ENCODE peak calls at places on chromosomes 6 and 20, in four cellular contexts. P, V, Q and T are unnamed samples.

GRCh38 chr6:136067731-136068341 is 182.3 kb downstream of the MTFR2 start:
- DNase-seq in V (peak), Q (no peak), P (peak), T (peak)

GRCh38 chr20:33793011-33793931 is 17.9 kb upstream of the CHMP4B start:
- DNase-seq in Q (peak), V (no peak), P (no peak), T (peak)

GRCh38 chr20:5621305-5621704 is 128.9 kb upstream of the SHLD1 start:
- DNase-seq in Q (peak), V (no peak), P (peak), T (peak)

GRCh38 chr6:6972456-6972855 is 135.3 kb upstream of the RREB1 start:
- DNase-seq in P (no peak), Q (no peak), V (no peak), T (peak)

GRCh38 chr6:146788115-146788514 is 189.3 kb downstream of the ADGB start:
- DNase-seq in Q (no peak), V (no peak), P (no peak), T (no peak)

GRCh38 chr20:62258499-62259293 is 20.4 kb downstream of the OSBPL2 start:
- DNase-seq in P (no peak), V (no peak), Q (no peak), T (peak)

GRCh38 chr6:3402310-3403243 is 54.3 kb downstream of the SLC22A23 start:
- DNase-seq in P (no peak), V (no peak), Q (no peak), T (no peak)

GRCh38 chr6:6008648-6009421 is 2.1 kb upstream of the NRN1 start:
- DNase-seq in P (no peak), Q (peak), V (peak), T (no peak)

GRCh38 chr20:57459897-57460663 is 64.9 kb downstream of the CTCFL start:
- DNase-seq in V (no peak), Q (no peak), P (no peak), T (no peak)

GRCh38 chr6:127893541-127893940 is 7.3 kb downstream of the THEMIS start:
- DNase-seq in V (no peak), Q (no peak), P (no peak), T (no peak)

GRCh38 chr6:2884817-2885216 is 18.3 kb downstream of the SERPINB9 start:
- DNase-seq in P (no peak), V (no peak), Q (no peak), T (no peak)

GRCh38 chr20:10637563-10637962 is 36.2 kb downstream of the JAG1 start:
- DNase-seq in P (no peak), Q (no peak), V (no peak), T (no peak)

GRCh38 chr20:48738399-48739304 is 89.1 kb downstream of the PREX1 start:
- DNase-seq in Q (no peak), P (no peak), V (no peak), T (no peak)

GRCh38 chr6:161169060-161169459 is 104.8 kb downstream of the AGPAT4 start:
- DNase-seq in V (no peak), P (no peak), Q (no peak), T (no peak)

GRCh38 chr6:42140051-42140450 is 2.4 kb downstream of the C6orf132 start:
- DNase-seq in Q (no peak), V (no peak), P (no peak), T (no peak)

GRCh38 chr6:144718431-144718830 is 433.3 kb downstream of the UTRN start:
- DNase-seq in V (no peak), P (no peak), Q (no peak), T (no peak)

GRCh38 chr20:37363221-37364012 is 17.5 kb downstream of the SRC start:
- DNase-seq in P (no peak), V (no peak), Q (no peak), T (no peak)

GRCh38 chr6:73451166-73452106 is 661 bp downstream of the CGAS start:
- DNase-seq in V (no peak), P (no peak), Q (peak), T (peak)

GRCh38 chr6:105258816-105259215 is 79.0 kb upstream of the POPDC3 start:
- DNase-seq in Q (no peak), V (no peak), P (peak), T (peak)

GRCh38 chr6:37177083-37177949 is 7.4 kb downstream of the PIM1 start:
- DNase-seq in P (no peak), Q (no peak), V (no peak), T (no peak)

GRCh38 chr6:15897063-15897934 is 231.6 kb upstream of the MYLIP start:
- DNase-seq in P (peak), V (no peak), Q (no peak), T (peak)

GRCh38 chr6:66599541-66599940 is 892.5 kb upstream of the EYS start:
- DNase-seq in V (no peak), P (no peak), Q (no peak), T (no peak)

GRCh38 chr6:34025851-34026250 is 120.0 kb downstream of the GRM4 start:
- DNase-seq in Q (no peak), P (no peak), V (no peak), T (no peak)

GRCh38 chr6:36906539-36906938 is 20.8 kb downstream of the C6orf89 start:
- DNase-seq in V (no peak), Q (peak), P (no peak), T (peak)

GRCh38 chr6:157944983-157945931 is 36.4 kb upstream of the SYNJ2 start:
- DNase-seq in Q (no peak), P (no peak), V (no peak), T (no peak)

GRCh38 chr6:158170656-158171081 is 2.5 kb downstream of the GTF2H5 start:
- DNase-seq in V (no peak), P (peak), Q (no peak), T (peak)

GRCh38 chr6:81769834-81770233 is 17.4 kb upstream of the TENT5A start:
- DNase-seq in Q (no peak), P (no peak), V (no peak), T (no peak)

DNA sequence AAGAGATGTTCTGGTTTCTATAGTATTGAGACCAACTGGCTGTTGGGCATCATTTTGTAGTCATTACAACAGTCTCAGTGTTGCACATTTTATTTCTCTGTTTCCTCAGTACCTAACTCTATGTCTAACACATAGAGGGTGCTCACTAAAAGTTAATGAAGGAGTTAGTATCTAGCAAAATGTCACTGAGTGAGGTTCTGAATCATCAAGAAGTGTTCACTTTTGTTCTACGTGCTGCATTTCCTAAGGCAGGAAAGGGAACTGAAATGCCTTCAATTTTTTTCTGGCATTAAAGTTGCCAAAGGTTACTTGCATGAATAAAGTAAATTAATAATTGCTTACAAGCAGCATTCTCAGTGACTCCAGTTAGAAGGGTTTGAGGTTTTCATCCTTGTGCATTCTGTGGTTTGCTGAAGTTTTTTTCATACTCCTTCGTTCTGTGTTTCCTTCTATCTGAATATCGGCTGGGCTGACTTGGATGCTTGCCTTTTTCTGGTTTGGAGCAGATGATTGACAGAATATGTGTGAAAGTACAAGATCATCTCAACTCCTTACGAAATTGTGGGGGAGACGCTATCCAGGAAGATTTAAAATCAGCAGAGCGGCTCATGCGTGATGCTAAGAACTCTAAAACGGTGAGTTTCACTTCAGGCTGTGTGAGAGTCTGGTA is 114.5 kb upstream of the SCGN start:
- DNase-seq in Q (no peak), V (no peak), P (no peak), T (peak)
- H3K4me3 ChIP-seq in Q (no peak), V (no peak), P (no peak), T (no peak)

GRCh38 chr6:13452346-13453171 is 34.8 kb downstream of the GFOD1 start:
- DNase-seq in P (no peak), V (no peak), Q (no peak), T (peak)
- TF ChIP-seq CTCF in P (no peak), V (no peak), Q (no peak), T (no peak)

GRCh38 chr6:125752773-125753172 is 3.3 kb downstream of the HEY2 start:
- DNase-seq in P (no peak), Q (no peak), V (no peak), T (no peak)

GRCh38 chr6:125750692-125751333 is 1.4 kb downstream of the HEY2 start:
- DNase-seq in Q (no peak), P (no peak), V (no peak), T (no peak)

GRCh38 chr6:125749864-125750691 is 646 bp downstream of the HEY2 start:
- DNase-seq in Q (peak), P (no peak), V (no peak), T (no peak)

GRCh38 chr6:125753218-125753936 is 3.9 kb downstream of the HEY2 start:
- DNase-seq in Q (no peak), V (peak), P (no peak), T (peak)

DNA sequence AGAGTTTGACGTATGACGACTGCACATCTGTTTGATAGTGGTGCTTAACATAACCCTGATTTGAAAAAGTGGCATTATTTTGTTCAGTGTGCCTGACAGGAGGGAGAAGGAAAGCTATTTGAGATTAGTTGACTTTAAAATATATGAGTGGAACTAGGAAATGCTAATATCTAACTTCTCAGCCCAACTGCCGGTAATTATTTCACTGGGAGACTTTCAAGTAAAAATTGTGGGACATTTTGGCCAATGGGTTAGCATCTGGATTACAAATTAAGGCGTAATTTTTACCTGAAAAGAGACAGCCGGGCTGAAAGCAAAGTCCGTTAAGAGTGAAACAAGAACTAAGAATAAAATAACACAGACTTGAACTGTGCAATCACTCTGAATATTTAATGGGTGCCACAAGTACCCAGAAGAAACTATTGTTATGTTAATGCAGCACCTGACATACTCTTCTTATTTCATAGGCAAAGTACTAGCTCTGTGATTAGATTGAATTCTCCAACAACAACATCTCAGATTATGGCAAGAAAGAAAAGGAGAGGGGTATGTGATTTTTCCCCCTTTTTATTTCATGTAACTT is 2.0 kb downstream of the HEY2 start:
- DNase-seq in V (no peak), P (no peak), Q (no peak), T (no peak)
- H3K4me3 ChIP-seq in V (no peak), P (no peak), Q (peak), T (no peak)

DNA sequence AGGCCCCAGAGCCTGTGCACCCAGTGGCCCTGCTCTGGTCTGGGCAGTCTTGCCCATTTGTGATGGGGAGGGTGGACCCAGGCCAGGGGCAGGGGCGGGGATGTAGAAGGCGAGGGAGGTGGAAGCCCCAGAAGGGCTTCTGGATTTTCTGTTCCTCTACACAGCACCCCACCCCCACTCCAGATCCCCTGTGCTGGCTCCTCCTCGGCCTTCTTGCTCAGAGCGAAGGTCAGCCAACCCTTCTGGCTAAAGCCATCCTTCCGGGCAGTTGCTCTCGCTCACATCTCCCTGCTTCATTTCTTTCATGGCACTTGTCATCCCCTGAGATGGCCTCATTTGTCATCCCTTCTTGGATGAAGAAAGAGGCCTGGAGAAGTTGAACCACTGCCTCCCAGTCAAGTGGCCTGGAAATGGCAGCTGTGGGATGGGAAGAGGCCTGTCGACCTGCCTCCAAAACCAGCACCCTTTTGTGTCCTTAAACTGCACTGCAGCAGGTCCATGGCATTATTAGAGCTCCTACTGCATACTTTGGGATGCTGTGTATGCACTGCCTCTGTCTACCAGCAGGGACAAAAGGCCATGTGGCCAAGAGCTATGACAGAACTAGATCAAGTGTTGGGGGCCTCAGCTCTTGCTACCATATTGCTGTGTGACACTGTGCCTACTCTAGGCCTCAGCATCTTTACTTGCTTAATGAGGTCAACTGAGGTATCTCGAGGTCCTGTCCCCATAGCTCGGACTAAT is 19.9 kb downstream of the PEDS1 start:
- DNase-seq in P (no peak), Q (no peak), V (no peak), T (no peak)
- TF ChIP-seq CTCF in P (peak), Q (peak), V (no peak), T (peak)

DNA sequence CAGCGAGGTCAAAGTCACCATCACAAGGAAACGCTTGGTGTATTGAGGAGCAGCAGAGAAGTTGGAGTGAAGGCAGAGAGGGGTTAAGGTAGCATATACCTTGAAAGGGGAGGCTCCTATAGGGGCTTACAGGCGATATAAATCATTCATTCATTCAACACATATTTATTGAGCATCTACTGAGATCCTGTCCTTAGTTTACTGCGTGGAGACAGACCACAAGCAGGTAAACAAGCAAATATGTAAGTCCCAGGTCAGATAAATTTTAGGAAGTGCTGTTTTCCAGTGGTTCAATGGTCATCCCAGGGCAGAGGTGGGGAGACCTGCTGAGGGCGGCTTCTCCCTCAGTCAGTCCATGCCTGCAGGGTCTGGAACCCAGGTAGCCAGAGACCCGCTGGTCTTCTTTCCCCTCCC is 761 bp upstream of the DNMT3B start:
- DNase-seq in P (no peak), Q (no peak), V (no peak), T (no peak)
- H3K4me3 ChIP-seq in P (peak), Q (peak), V (peak), T (peak)

GRCh38 chr6:117446851-117447250 is 21.1 kb upstream of the ROS1 start:
- DNase-seq in Q (no peak), P (no peak), V (no peak), T (no peak)

GRCh38 chr6:117451607-117452164 is 25.9 kb upstream of the ROS1 start:
- DNase-seq in Q (no peak), P (no peak), V (no peak), T (peak)

GRCh38 chr6:117449549-117450439 is 24.1 kb upstream of the ROS1 start:
- DNase-seq in P (no peak), V (peak), Q (no peak), T (peak)

GRCh38 chr6:117448011-117448410 is 22.3 kb upstream of the ROS1 start:
- DNase-seq in Q (no peak), P (no peak), V (no peak), T (no peak)

DNA sequence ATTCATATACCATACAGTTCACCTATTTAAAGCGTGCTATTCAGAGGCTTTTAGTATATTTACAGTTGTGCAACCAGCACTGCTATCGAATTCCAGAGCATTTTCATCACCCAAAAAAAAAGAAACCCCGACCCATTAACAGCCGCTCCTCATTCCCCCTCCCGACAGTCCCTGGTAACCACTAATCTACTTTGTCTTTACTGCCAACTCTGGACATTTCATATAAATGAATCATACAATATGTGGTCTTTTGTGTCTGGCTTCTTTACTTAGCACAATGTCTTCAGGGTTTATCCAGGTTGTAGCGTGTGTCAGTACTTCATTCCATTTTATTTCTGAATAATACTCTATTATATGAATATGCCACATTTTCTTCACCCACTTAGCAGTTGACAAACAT is 23.0 kb upstream of the ROS1 start:
- DNase-seq in P (peak), Q (no peak), V (no peak), T (peak)
- TF ChIP-seq CTCF in P (no peak), Q (no peak), V (no peak), T (no peak)

GRCh38 chr20:8209061-8209460 is 77.0 kb downstream of the PLCB1 start:
- DNase-seq in V (no peak), Q (no peak), P (no peak), T (peak)
- H3K4me3 ChIP-seq in V (no peak), Q (no peak), P (no peak), T (no peak)

DNA sequence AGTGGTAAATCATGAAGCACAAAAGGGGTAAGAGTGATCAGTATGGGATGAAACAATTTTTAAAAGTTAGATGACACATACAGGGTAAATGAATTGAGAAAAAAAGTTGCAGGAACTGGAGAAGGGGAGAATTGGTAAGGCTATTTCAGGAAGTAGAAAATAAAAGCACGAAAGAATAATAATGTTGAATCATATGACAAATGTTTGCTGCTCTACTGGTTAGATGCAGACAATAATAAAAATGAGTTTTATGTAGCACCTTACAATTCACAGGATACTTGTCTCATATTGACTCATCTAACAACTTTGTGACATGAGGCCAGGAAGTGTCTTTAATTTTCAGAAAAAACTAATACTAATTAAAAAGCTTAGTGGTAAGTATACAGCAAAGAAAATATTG is 566.5 kb upstream of the MARCKS start:
- DNase-seq in P (no peak), V (no peak), Q (no peak), T (no peak)
- TF ChIP-seq CTCF in P (no peak), V (no peak), Q (no peak), T (no peak)

GRCh38 chr6:87702589-87702945 is 534 bp upstream of the AKIRIN2 start:
- DNase-seq in Q (no peak), V (peak), P (no peak), T (peak)
- H3K4me3 ChIP-seq in Q (peak), V (peak), P (peak), T (peak)